ENCODE peak calls at places on chromosomes 13 and 19, in five cellular contexts. Y, E, X, V and F are unnamed samples.

GRCh38 chr13:40762849-40763248 is 8.1 kb downstream of the MRPS31 start:
- DNase-seq in X (no peak), Y (no peak), V (peak), E (no peak), F (peak)

GRCh38 chr19:28171983-28172382 is 1041.0 kb downstream of the UQCRFS1 start:
- DNase-seq in Y (no peak), E (no peak), V (no peak), X (no peak), F (no peak)

GRCh38 chr19:45613926-45614725 is 12.1 kb upstream of the GPR4 start:
- DNase-seq in E (no peak), Y (no peak), X (peak), V (peak), F (peak)

GRCh38 chr19:53388904-53389303 is 6.0 kb upstream of the ZNF765 start:
- DNase-seq in X (no peak), V (peak), E (no peak), Y (no peak), F (no peak)

GRCh38 chr19:31627824-31628223 is 278.6 kb upstream of the TSHZ3 start:
- DNase-seq in V (no peak), E (no peak), X (no peak), Y (no peak), F (no peak)

GRCh38 chr19:8569066-8569761 is 8.0 kb downstream of the MYO1F start:
- DNase-seq in X (peak), V (peak), E (no peak), Y (no peak), F (peak)

GRCh38 chr13:21326155-21327030 is 132.7 kb downstream of the ZDHHC20 start:
- DNase-seq in Y (peak), V (peak), X (peak), E (no peak), F (peak)

GRCh38 chr13:36891752-36892151 is 28.3 kb downstream of the SMAD9 start:
- DNase-seq in V (no peak), Y (no peak), X (no peak), E (no peak), F (peak)

GRCh38 chr19:6100284-6100915 is 9.9 kb downstream of the RFX2 start:
- DNase-seq in V (no peak), E (no peak), Y (no peak), X (no peak), F (no peak)

GRCh38 chr19:38990949-38991697 is 15.6 kb upstream of the FBXO17 start:
- DNase-seq in Y (no peak), E (no peak), X (no peak), V (peak), F (peak)

GRCh38 chr13:40402931-40403412 is 263.5 kb downstream of the FOXO1 start:
- DNase-seq in E (no peak), X (no peak), V (peak), Y (no peak), F (peak)

GRCh38 chr13:35978607-35979316 is 152.4 kb downstream of the DCLK1 start:
- DNase-seq in X (no peak), Y (peak), V (peak), E (no peak), F (peak)

GRCh38 chr13:92074658-92075057 is 676.2 kb downstream of the GPC5 start:
- DNase-seq in X (no peak), E (no peak), Y (peak), V (no peak), F (no peak)

GRCh38 chr13:50124536-50125305 is 109.5 kb downstream of the KCNRG start:
- DNase-seq in X (peak), Y (peak), E (peak), V (peak), F (peak)

GRCh38 chr13:50123515-50123861 is 108.2 kb downstream of the KCNRG start:
- DNase-seq in Y (no peak), V (no peak), E (no peak), X (no peak), F (no peak)

GRCh38 chr13:50123002-50123401 is 107.8 kb downstream of the KCNRG start:
- DNase-seq in X (no peak), E (no peak), Y (no peak), V (no peak), F (no peak)

GRCh38 chr13:50125306-50125555 is 110.0 kb downstream of the KCNRG start:
- DNase-seq in E (no peak), V (no peak), Y (no peak), X (no peak), F (no peak)

GRCh38 chr13:50123862-50124535 is 108.8 kb downstream of the KCNRG start:
- DNase-seq in X (peak), E (peak), Y (peak), V (peak), F (peak)
- TF ChIP-seq CTCF in X (no peak), E (no peak), Y (no peak), V (no peak), F (no peak)

GRCh38 chr19:55461259-55461973 is at the start of gene ISOC2:
- DNase-seq in X (peak), V (peak), Y (peak), E (peak), F (peak)

GRCh38 chr19:55461974-55462628 is 659 bp upstream of the ISOC2 start:
- DNase-seq in E (no peak), V (peak), X (no peak), Y (no peak), F (no peak)

GRCh38 chr19:55459551-55459949 is 1.9 kb downstream of the ISOC2 start:
- DNase-seq in E (no peak), V (no peak), X (no peak), Y (no peak), F (no peak)

GRCh38 chr19:55460670-55461258 is 678 bp downstream of the ISOC2 start:
- DNase-seq in V (peak), Y (peak), X (peak), E (peak), F (peak)

DNA sequence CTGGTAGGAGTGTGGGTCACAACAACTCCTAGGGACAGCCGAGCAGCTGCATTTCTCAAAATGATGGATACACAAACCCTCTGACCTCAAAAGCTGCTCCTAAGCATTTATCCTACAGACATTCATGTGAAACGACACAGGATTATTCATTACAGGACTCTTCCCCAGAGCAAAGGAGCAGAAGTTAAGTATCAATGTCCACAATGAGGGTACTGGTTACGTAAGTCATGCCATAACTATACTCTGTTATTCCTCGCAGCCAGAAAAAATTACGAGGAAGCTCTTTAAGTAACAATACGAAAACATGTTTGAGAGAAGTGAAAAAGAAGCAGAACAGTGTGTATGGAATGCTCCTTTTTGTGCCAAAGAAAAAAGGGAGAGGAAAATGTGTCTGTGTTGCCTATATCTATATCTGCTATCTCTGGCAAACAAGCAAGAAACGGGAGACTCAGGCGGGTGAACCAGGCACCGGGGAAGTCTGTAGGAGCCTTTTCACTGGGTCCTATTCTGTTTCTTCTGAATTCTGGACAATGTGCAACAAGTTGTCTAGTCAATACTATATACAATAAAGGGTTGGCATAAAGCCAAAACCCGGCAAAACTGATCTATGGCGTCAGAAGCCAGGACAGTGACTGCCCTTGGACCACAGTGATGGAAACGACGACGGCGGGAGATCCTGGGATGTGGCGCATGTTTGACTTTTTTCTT is 1.3 kb downstream of the ISOC2 start:
- DNase-seq in V (peak), X (no peak), Y (no peak), E (no peak), F (no peak)
- H3K4me3 ChIP-seq in V (peak), X (peak), Y (peak), E (peak), F (peak)

DNA sequence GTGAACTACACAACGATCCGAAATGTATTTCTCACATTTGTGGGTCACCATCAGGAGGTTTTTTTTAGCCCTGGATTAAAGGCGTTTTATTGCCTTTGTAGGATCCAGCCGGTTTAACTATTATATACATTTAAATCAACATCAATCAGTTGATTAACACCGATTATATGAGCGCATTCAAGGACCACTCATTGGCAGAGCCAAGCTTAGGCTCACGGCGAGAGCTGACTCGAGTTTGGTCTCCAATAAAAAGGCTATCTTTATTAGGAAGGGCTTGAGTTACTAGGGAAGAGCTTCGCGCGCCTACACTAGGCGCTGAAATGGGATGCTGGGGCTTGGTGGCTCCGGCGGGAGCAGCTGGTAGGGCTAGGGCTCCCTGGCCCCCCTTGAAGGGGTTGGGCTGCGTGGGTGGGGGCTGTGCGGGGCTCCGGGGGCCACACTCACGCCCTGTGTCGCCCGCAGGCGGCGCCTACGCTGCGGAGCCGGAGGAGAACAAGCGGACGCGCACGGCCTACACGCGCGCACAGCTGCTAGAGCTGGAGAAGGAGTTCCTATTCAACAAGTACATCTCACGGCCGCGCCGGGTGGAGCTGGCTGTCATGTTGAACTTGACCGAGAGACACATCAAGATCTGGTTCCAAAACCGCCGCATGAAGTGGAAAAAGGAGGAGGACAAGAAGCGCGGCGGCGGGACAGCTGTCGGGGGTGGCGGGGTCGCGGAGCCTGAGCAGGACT is 4.2 kb downstream of the PDX1 start:
- DNase-seq in X (no peak), V (no peak), E (no peak), Y (no peak), F (peak)
- TF ChIP-seq CTCF in X (no peak), V (no peak), E (no peak), Y (no peak), F (no peak)

GRCh38 chr19:4506449-4507149 is 11.7 kb downstream of the PLIN4 start:
- DNase-seq in E (no peak), X (no peak), V (peak), Y (no peak), F (peak)
- H3K4me3 ChIP-seq in E (no peak), X (no peak), V (no peak), Y (no peak), F (no peak)

GRCh38 chr19:13844130-13844631 is 32.8 kb upstream of the NANOS3 start:
- DNase-seq in V (no peak), E (no peak), X (no peak), Y (no peak), F (no peak)

GRCh38 chr19:13841339-13842293 is 35.3 kb upstream of the NANOS3 start:
- DNase-seq in X (peak), Y (no peak), E (peak), V (peak), F (peak)

GRCh38 chr19:13843104-13843921 is 33.6 kb upstream of the NANOS3 start:
- DNase-seq in V (peak), E (no peak), Y (peak), X (peak), F (peak)

GRCh38 chr19:13840751-13841338 is 36.1 kb upstream of the NANOS3 start:
- DNase-seq in Y (no peak), X (no peak), V (no peak), E (peak), F (no peak)

GRCh38 chr19:13842294-13843103 is 34.4 kb upstream of the NANOS3 start:
- DNase-seq in Y (peak), V (peak), E (peak), X (peak), F (peak)
- TF ChIP-seq CTCF in Y (no peak), V (no peak), E (no peak), X (no peak), F (no peak)

GRCh38 chr19:33167438-33167837 is 26.7 kb upstream of the LRP3 start:
- DNase-seq in Y (no peak), E (no peak), V (no peak), X (no peak), F (no peak)

GRCh38 chr19:33171222-33171795 is 22.8 kb upstream of the LRP3 start:
- DNase-seq in V (no peak), Y (no peak), X (no peak), E (no peak), F (no peak)

GRCh38 chr19:33174186-33174585 is 19.9 kb upstream of the LRP3 start:
- DNase-seq in E (no peak), Y (no peak), X (no peak), V (no peak), F (no peak)

GRCh38 chr19:33171916-33172359 is 22.2 kb upstream of the LRP3 start:
- DNase-seq in X (no peak), V (peak), Y (no peak), E (no peak), F (peak)

GRCh38 chr19:33168528-33168927 is 25.6 kb upstream of the LRP3 start:
- DNase-seq in Y (no peak), E (no peak), V (no peak), X (no peak), F (no peak)
- H3K4me3 ChIP-seq in Y (no peak), E (no peak), V (no peak), X (no peak), F (no peak)